ENCODE peak calls at places on chromosomes 16 and 17, in four cellular contexts. Q is spleen, G is endodermal cell, P is thoracic aorta. I is an unnamed sample. For H3K4me1, the result is how much of the 10 kb centered on the place peaks cover.

GRCh38 chr17:17844500-17844899 is 7.7 kb upstream of the SREBF1 start:
- DNase-seq in Q (no peak), P (no peak), G (no peak), I (no peak)

GRCh38 chr17:6427284-6427781 is 7.6 kb downstream of the AIPL1 start:
- DNase-seq in G (no peak), Q (no peak), P (no peak), I (no peak)

GRCh38 chr17:10673318-10673717 is 16.2 kb upstream of the MYH3 start:
- DNase-seq in P (no peak), Q (no peak), G (no peak), I (no peak)

GRCh38 chr16:2056681-2057407 is 9.1 kb downstream of the TSC2 start:
- DNase-seq in P (no peak), Q (no peak), G (peak), I (no peak)

GRCh38 chr16:15976929-15977637 is 27.7 kb downstream of the ABCC1 start:
- DNase-seq in Q (no peak), G (no peak), P (no peak), I (no peak)

GRCh38 chr17:30472238-30472890 is 4.8 kb upstream of the GOSR1 start:
- DNase-seq in G (no peak), Q (no peak), P (no peak), I (no peak)

GRCh38 chr17:75428775-75429469 is 23.4 kb upstream of the GRB2 start:
- DNase-seq in G (no peak), Q (no peak), P (peak), I (no peak)

GRCh38 chr17:21263351-21263750 is 10.1 kb upstream of the NATD1 start:
- DNase-seq in Q (no peak), P (no peak), G (no peak), I (no peak)

GRCh38 chr17:49783051-49783715 is 5.3 kb upstream of the KAT7 start:
- DNase-seq in P (no peak), G (no peak), Q (no peak), I (no peak)

GRCh38 chr17:8185580-8186445 is 4.2 kb downstream of the BORCS6 start:
- DNase-seq in P (no peak), G (peak), Q (peak), I (peak)

GRCh38 chr17:63035695-63036094 is 69.7 kb downstream of the TANC2 start:
- DNase-seq in G (no peak), P (no peak), Q (no peak), I (no peak)

GRCh38 chr16:56301391-56301850 is 110.1 kb downstream of the GNAO1 start:
- DNase-seq in P (no peak), Q (no peak), G (no peak), I (peak)

GRCh38 chr17:70629902-70630301 is 460.6 kb downstream of the KCNJ2 start:
- DNase-seq in Q (no peak), G (no peak), P (no peak), I (no peak)

GRCh38 chr17:48577946-48578615 is at the start of gene HOXB4:
- DNase-seq in Q (peak), G (peak), P (peak), I (peak)

GRCh38 chr17:48575673-48576478 is 2.3 kb downstream of the HOXB4 start:
- DNase-seq in Q (no peak), P (no peak), G (peak), I (no peak)

GRCh38 chr17:48576479-48577309 is 1.5 kb downstream of the HOXB4 start:
- DNase-seq in P (no peak), G (peak), Q (no peak), I (peak)

GRCh38 chr17:48578616-48579560 is 738 bp upstream of the HOXB4 start:
- DNase-seq in G (peak), Q (no peak), P (no peak), I (peak)

DNA sequence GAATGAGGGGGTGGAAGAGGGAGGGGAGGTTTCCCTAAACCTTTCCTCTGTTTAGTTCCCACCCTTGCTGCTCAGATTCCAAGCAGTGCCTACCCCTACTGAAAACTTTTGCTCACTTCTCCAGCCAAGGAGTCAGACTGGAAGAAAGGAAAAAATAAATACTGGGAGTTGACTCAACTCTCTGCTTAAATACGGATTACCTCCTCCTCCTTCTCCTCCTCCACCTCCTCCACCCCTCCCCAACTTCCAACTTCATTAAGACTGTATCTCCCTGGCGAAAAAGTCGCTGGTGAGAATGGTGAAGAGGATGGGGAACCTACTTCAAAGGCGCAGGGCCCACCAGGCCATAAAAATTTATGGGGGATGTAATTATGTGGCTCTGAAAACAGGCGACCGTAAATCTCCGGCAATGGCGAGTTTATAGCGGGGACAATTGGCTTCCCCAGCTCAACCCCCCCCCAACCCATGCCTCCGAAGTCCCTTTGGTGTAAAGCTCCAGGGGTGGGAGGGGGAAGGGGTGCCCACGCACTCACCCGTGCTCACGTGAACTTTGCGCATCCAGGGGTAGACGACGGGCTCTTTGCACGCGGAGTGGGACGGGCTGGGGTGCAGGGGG is 712 bp downstream of the HOXB4 start:
- DNase-seq in Q (no peak), P (no peak), G (no peak), I (peak)
- H3K4me1 ChIP-seq in Q (half or more), P (half or more), G (under half), I (under half)

GRCh38 chr16:13165024-13165423 is 263.6 kb downstream of the SHISA9 start:
- DNase-seq in G (no peak), P (no peak), Q (no peak), I (no peak)
- H3K4me3 ChIP-seq in G (no peak), P (no peak), Q (no peak), I (no peak)

GRCh38 chr16:4056161-4057105 is 59.8 kb downstream of the ADCY9 start:
- DNase-seq in G (no peak), Q (no peak), P (no peak), I (no peak)
- H3K4me1 ChIP-seq in G (under half), Q (under half), P (under half), I (under half)

GRCh38 chr17:746783-747629 is 5.1 kb downstream of the GEMIN4 start:
- DNase-seq in G (no peak), P (no peak), Q (no peak), I (peak)
- H3K4me3 ChIP-seq in G (no peak), P (no peak), Q (no peak), I (no peak)

DNA sequence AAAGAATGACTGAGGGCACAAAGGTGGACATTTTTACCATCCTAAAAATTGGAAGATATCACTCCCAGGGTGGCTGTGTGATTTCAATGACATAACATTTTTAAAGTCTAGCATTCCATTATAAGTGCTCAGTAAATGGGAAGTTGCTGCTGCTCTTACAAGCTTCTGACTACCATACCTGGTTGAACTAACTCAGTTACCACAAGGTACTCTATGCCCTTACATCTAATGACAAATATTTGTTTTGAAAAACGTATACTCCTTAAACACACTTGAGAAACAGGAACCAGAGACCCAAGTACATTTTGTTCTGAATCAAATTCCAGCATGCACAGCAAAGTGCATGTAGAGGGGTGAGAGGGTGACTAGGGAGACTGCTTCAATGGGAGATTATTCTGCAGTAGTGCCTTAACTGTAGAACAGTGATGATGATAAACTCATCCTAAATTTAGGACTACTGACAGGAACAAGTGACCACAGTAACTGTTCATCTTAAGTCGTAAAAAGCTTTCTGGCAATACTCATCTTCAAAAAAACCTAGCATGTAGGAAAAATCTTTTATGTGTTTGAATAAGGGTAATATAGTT is 83.5 kb downstream of the KANSL1 start:
- DNase-seq in P (no peak), G (no peak), Q (no peak), I (no peak)
- H3K4me1 ChIP-seq in P (half or more), G (under half), Q (half or more), I (under half)

DNA sequence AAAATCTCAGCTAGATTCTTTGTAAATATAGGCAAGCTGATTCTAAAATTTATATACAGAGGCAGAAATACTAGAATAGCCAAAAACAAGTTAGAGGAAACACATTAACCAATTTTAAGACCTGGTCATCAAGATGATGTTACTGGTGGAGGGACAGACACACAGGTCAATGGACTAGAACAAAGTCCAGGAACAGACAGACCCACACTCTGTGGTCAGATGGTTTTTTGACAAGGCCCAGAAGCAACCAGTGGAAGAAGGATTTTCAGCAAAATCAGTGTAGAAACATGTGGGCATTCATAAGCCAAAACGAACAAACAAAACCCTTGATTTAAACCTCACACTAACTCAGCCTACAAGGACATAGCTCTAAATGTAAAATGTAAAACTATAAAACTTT is 99.7 kb upstream of the METRNL start:
- DNase-seq in P (no peak), G (no peak), Q (no peak), I (no peak)
- H3K4me3 ChIP-seq in P (no peak), G (no peak), Q (no peak), I (no peak)

GRCh38 chr17:28885951-28886350 is 11.6 kb downstream of the FLOT2 start:
- DNase-seq in P (no peak), Q (no peak), G (no peak), I (no peak)
- H3K4me1 ChIP-seq in P (under half), Q (half or more), G (under half), I (under half)

GRCh38 chr17:55433629-55434422 is 12.2 kb upstream of the MMD start:
- DNase-seq in Q (no peak), P (no peak), G (no peak), I (no peak)
- H3K4me3 ChIP-seq in Q (no peak), P (no peak), G (no peak), I (no peak)

GRCh38 chr16:75112281-75113045 is 4.1 kb downstream of the LDHD start:
- DNase-seq in Q (peak), P (no peak), G (no peak), I (peak)

GRCh38 chr16:75114946-75115825 is 1.4 kb downstream of the LDHD start:
- DNase-seq in P (no peak), Q (peak), G (peak), I (no peak)

GRCh38 chr16:75113046-75113491 is 3.5 kb downstream of the LDHD start:
- DNase-seq in Q (peak), P (no peak), G (peak), I (no peak)

GRCh38 chr16:75113541-75114121 is 2.9 kb downstream of the LDHD start:
- DNase-seq in G (peak), P (no peak), Q (peak), I (no peak)

DNA sequence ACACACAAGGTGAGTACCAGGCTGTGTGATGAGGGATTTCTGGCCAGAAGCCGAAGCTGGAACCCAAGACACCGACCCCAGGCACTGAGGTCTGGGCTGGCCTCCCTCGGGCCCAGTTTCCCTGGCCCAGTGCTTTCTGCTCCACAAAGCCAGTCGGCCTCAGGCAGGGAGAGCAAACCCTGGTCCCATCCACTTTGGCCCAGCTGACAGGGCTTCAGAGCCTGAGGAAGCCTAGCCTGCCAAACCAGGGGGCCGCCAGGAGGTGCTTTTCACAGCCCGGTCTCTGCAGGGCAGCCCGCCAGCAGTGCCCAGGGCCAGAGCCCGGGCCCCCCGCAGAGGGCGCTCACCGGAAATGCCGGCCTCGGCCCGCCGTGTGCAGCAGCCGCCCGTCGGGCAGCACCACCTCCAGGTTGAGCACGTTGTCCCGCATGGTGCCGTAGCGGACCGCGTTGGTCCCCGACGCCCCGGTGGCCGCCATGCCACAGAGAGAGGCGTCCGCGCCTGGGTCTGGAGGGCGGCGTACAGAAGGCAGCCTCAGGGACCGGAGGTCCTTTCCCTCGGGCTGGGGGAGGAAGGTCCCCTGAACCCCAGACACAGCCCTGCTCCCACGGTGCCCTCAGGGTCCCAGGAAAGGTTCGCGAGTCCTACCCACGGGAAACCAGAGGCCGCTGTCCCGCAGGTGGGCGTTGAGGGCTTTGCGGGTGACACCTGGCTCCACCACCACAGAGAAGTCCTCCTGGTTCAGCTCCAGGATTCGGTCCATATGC is 2.2 kb downstream of the LDHD start:
- DNase-seq in Q (peak), P (no peak), G (peak), I (peak)
- H3K4me1 ChIP-seq in Q (half or more), P (under half), G (under half), I (under half)

GRCh38 chr17:77768475-77768874 is 190.0 kb upstream of the TNRC6C start:
- DNase-seq in G (no peak), P (no peak), Q (no peak), I (peak)
- H3K4me3 ChIP-seq in G (no peak), P (peak), Q (no peak), I (no peak)